ENCODE peak calls at places on chromosome 11, in nine cellular contexts. One of them, this sample, is unnamed.

GRCh38 chr11:46918087-46918751 is at the start of gene LRP4:
- DNase-seq in LoVo: peak; percentile 48
- DNase-seq in IMR-90: no peak
- DNase-seq in LNCaP clone FGC: no peak
- DNase-seq in left lobe of liver: no peak
- DNase-seq in GM23338: peak; percentile 73
- DNase-seq in BJ: no peak
- DNase-seq in H54: no peak
- DNase-seq in A549: peak; percentile 35
- DNase-seq in this sample: no peak

GRCh38 chr11:59801981-59802638 is 8.5 kb downstream of the MRPL16 start:
- DNase-seq in left lobe of liver: no peak
- DNase-seq in LoVo: no peak
- DNase-seq in IMR-90: peak; percentile 36
- DNase-seq in A549: peak; percentile 12
- DNase-seq in LNCaP clone FGC: no peak
- DNase-seq in GM23338: peak; percentile 22
- DNase-seq in BJ: no peak
- DNase-seq in H54: no peak
- DNase-seq in this sample: no peak

GRCh38 chr11:10454902-10455631 is at the start of gene AMPD3:
- DNase-seq in LoVo: no peak
- DNase-seq in H54: peak; percentile 100
- DNase-seq in BJ: peak; percentile 80
- DNase-seq in IMR-90: peak; percentile 99
- DNase-seq in left lobe of liver: no peak
- DNase-seq in A549: peak; percentile 82
- DNase-seq in GM23338: peak; percentile 24
- DNase-seq in LNCaP clone FGC: no peak
- DNase-seq in this sample: peak; percentile 34

GRCh38 chr11:30868495-30869130 is 282.5 kb upstream of the MPPED2 start:
- DNase-seq in left lobe of liver: no peak
- DNase-seq in LoVo: no peak
- DNase-seq in BJ: no peak
- DNase-seq in IMR-90: no peak
- DNase-seq in A549: no peak
- DNase-seq in LNCaP clone FGC: no peak
- DNase-seq in H54: no peak
- DNase-seq in GM23338: no peak
- DNase-seq in this sample: no peak

GRCh38 chr11:26994579-26995210 is 783 bp downstream of the FIBIN start:
- DNase-seq in LoVo: no peak
- DNase-seq in GM23338: peak; percentile 24
- DNase-seq in A549: no peak
- DNase-seq in IMR-90: no peak
- DNase-seq in BJ: no peak
- DNase-seq in left lobe of liver: peak; percentile 63
- DNase-seq in LNCaP clone FGC: no peak
- DNase-seq in H54: no peak
- DNase-seq in this sample: no peak

GRCh38 chr11:86954288-86955110 is 696 bp downstream of the FZD4 start:
- DNase-seq in LoVo: peak; percentile 8
- DNase-seq in H54: no peak
- DNase-seq in BJ: no peak
- DNase-seq in A549: peak; percentile 20
- DNase-seq in left lobe of liver: peak; percentile 58
- DNase-seq in LNCaP clone FGC: no peak
- DNase-seq in GM23338: peak; percentile 76
- DNase-seq in IMR-90: no peak
- DNase-seq in this sample: no peak

GRCh38 chr11:69215784-69216415 is 60.2 kb downstream of the SMIM38 start:
- DNase-seq in left lobe of liver: peak; percentile 23
- DNase-seq in LoVo: peak; percentile 29
- DNase-seq in IMR-90: peak; percentile 71
- DNase-seq in BJ: no peak
- DNase-seq in LNCaP clone FGC: no peak
- DNase-seq in GM23338: no peak
- DNase-seq in H54: peak; percentile 72
- DNase-seq in A549: peak; percentile 51
- DNase-seq in this sample: no peak

GRCh38 chr11:76047766-76048165 is 158.5 kb downstream of the WNT11 start:
- DNase-seq in BJ: no peak
- DNase-seq in A549: no peak
- DNase-seq in IMR-90: no peak
- DNase-seq in LoVo: no peak
- DNase-seq in LNCaP clone FGC: no peak
- DNase-seq in left lobe of liver: no peak
- DNase-seq in H54: no peak
- DNase-seq in GM23338: no peak
- DNase-seq in this sample: no peak

This sample was measured in amygdala.